ENCODE peak calls at places on chromosomes 3 and 15, in nine cellular contexts. One of them, this sample, is unnamed.

GRCh38 chr3:171018151-171018935 is 8.2 kb downstream of the SLC2A2 start:
- DNase-seq in mesenteric fat pad: no peak
- DNase-seq in activated CD8-positive, alpha-beta T cell treated with anti-CD3 and anti-CD28 coated beads, Interleukin-2, amount 10 ng/mL, durations not matched to agents 7 days and 5 days: no peak
- DNase-seq in NCI-H2081: no peak
- DNase-seq in activated CD4-positive, alpha-beta T cell treated with anti-CD3 and anti-CD28 coated beads for 36 hours: peak
- DNase-seq in activated T-helper 1 cell treated with Interleukin-2 at 50 U/mL for 16 hours: no peak
- DNase-seq in GM19239: no peak
- DNase-seq in sigmoid colon: no peak
- DNase-seq in testis: no peak
- DNase-seq in this sample: no peak

GRCh38 chr3:9747267-9747666 is 2.5 kb upstream of the OGG1 start:
- DNase-seq in mesenteric fat pad: no peak
- DNase-seq in activated CD8-positive, alpha-beta T cell treated with anti-CD3 and anti-CD28 coated beads, Interleukin-2, amount 10 ng/mL, durations not matched to agents 7 days and 5 days: no peak
- DNase-seq in NCI-H2081: no peak
- DNase-seq in activated CD4-positive, alpha-beta T cell treated with anti-CD3 and anti-CD28 coated beads for 36 hours: no peak
- DNase-seq in activated T-helper 1 cell treated with Interleukin-2 at 50 U/mL for 16 hours: no peak
- DNase-seq in GM19239: no peak
- DNase-seq in sigmoid colon: no peak
- DNase-seq in testis: no peak
- DNase-seq in this sample: no peak

GRCh38 chr3:187497037-187497436 is 128.9 kb downstream of the RTP4 start:
- DNase-seq in mesenteric fat pad: no peak
- DNase-seq in activated CD8-positive, alpha-beta T cell treated with anti-CD3 and anti-CD28 coated beads, Interleukin-2, amount 10 ng/mL, durations not matched to agents 7 days and 5 days: no peak
- DNase-seq in NCI-H2081: no peak
- DNase-seq in activated CD4-positive, alpha-beta T cell treated with anti-CD3 and anti-CD28 coated beads for 36 hours: no peak
- DNase-seq in activated T-helper 1 cell treated with Interleukin-2 at 50 U/mL for 16 hours: no peak
- DNase-seq in GM19239: no peak
- DNase-seq in sigmoid colon: no peak
- DNase-seq in testis: no peak
- DNase-seq in this sample: no peak

GRCh38 chr3:60045686-60046085 is 995.9 kb upstream of the CFAP20DC start:
- DNase-seq in mesenteric fat pad: no peak
- DNase-seq in activated CD8-positive, alpha-beta T cell treated with anti-CD3 and anti-CD28 coated beads, Interleukin-2, amount 10 ng/mL, durations not matched to agents 7 days and 5 days: no peak
- DNase-seq in NCI-H2081: peak
- DNase-seq in activated CD4-positive, alpha-beta T cell treated with anti-CD3 and anti-CD28 coated beads for 36 hours: no peak
- DNase-seq in activated T-helper 1 cell treated with Interleukin-2 at 50 U/mL for 16 hours: no peak
- DNase-seq in GM19239: no peak
- DNase-seq in sigmoid colon: no peak
- DNase-seq in testis: no peak
- DNase-seq in this sample: no peak

GRCh38 chr3:159586587-159587202 is 401.9 kb upstream of the IL12A start:
- DNase-seq in mesenteric fat pad: no peak
- DNase-seq in activated CD8-positive, alpha-beta T cell treated with anti-CD3 and anti-CD28 coated beads, Interleukin-2, amount 10 ng/mL, durations not matched to agents 7 days and 5 days: no peak
- DNase-seq in NCI-H2081: peak
- DNase-seq in activated CD4-positive, alpha-beta T cell treated with anti-CD3 and anti-CD28 coated beads for 36 hours: no peak
- DNase-seq in activated T-helper 1 cell treated with Interleukin-2 at 50 U/mL for 16 hours: no peak
- DNase-seq in GM19239: no peak
- DNase-seq in sigmoid colon: no peak
- DNase-seq in testis: peak
- DNase-seq in this sample: no peak

GRCh38 chr15:88616240-88616639 is 4.9 kb upstream of the AEN start:
- DNase-seq in mesenteric fat pad: no peak
- DNase-seq in activated CD8-positive, alpha-beta T cell treated with anti-CD3 and anti-CD28 coated beads, Interleukin-2, amount 10 ng/mL, durations not matched to agents 7 days and 5 days: no peak
- DNase-seq in NCI-H2081: no peak
- DNase-seq in activated CD4-positive, alpha-beta T cell treated with anti-CD3 and anti-CD28 coated beads for 36 hours: no peak
- DNase-seq in activated T-helper 1 cell treated with Interleukin-2 at 50 U/mL for 16 hours: no peak
- DNase-seq in GM19239: no peak
- DNase-seq in sigmoid colon: no peak
- DNase-seq in testis: no peak
- DNase-seq in this sample: no peak

GRCh38 chr3:193897288-193897687 is 238.7 kb upstream of the HES1 start:
- DNase-seq in mesenteric fat pad: no peak
- DNase-seq in activated CD8-positive, alpha-beta T cell treated with anti-CD3 and anti-CD28 coated beads, Interleukin-2, amount 10 ng/mL, durations not matched to agents 7 days and 5 days: no peak
- DNase-seq in NCI-H2081: no peak
- DNase-seq in activated CD4-positive, alpha-beta T cell treated with anti-CD3 and anti-CD28 coated beads for 36 hours: no peak
- DNase-seq in activated T-helper 1 cell treated with Interleukin-2 at 50 U/mL for 16 hours: no peak
- DNase-seq in GM19239: no peak
- DNase-seq in sigmoid colon: no peak
- DNase-seq in testis: peak
- DNase-seq in this sample: no peak

GRCh38 chr3:4908066-4908768 is 71.0 kb upstream of the BHLHE40 start:
- DNase-seq in mesenteric fat pad: no peak
- DNase-seq in activated CD8-positive, alpha-beta T cell treated with anti-CD3 and anti-CD28 coated beads, Interleukin-2, amount 10 ng/mL, durations not matched to agents 7 days and 5 days: no peak
- DNase-seq in NCI-H2081: no peak
- DNase-seq in activated CD4-positive, alpha-beta T cell treated with anti-CD3 and anti-CD28 coated beads for 36 hours: peak
- DNase-seq in activated T-helper 1 cell treated with Interleukin-2 at 50 U/mL for 16 hours: no peak
- DNase-seq in GM19239: no peak
- DNase-seq in sigmoid colon: no peak
- DNase-seq in testis: no peak
- DNase-seq in this sample: no peak

GRCh38 chr3:64290161-64290560 is 64.9 kb upstream of the PRICKLE2 start:
- DNase-seq in mesenteric fat pad: no peak
- DNase-seq in activated CD8-positive, alpha-beta T cell treated with anti-CD3 and anti-CD28 coated beads, Interleukin-2, amount 10 ng/mL, durations not matched to agents 7 days and 5 days: no peak
- DNase-seq in NCI-H2081: no peak
- DNase-seq in activated CD4-positive, alpha-beta T cell treated with anti-CD3 and anti-CD28 coated beads for 36 hours: no peak
- DNase-seq in activated T-helper 1 cell treated with Interleukin-2 at 50 U/mL for 16 hours: no peak
- DNase-seq in GM19239: no peak
- DNase-seq in sigmoid colon: no peak
- DNase-seq in testis: no peak
- DNase-seq in this sample: no peak

GRCh38 chr3:44077267-44077666 is 164.4 kb upstream of the TOPAZ1 start:
- DNase-seq in mesenteric fat pad: no peak
- DNase-seq in activated CD8-positive, alpha-beta T cell treated with anti-CD3 and anti-CD28 coated beads, Interleukin-2, amount 10 ng/mL, durations not matched to agents 7 days and 5 days: no peak
- DNase-seq in NCI-H2081: peak
- DNase-seq in activated CD4-positive, alpha-beta T cell treated with anti-CD3 and anti-CD28 coated beads for 36 hours: no peak
- DNase-seq in activated T-helper 1 cell treated with Interleukin-2 at 50 U/mL for 16 hours: no peak
- DNase-seq in GM19239: no peak
- DNase-seq in sigmoid colon: no peak
- DNase-seq in testis: no peak
- DNase-seq in this sample: no peak

GRCh38 chr3:149414557-149415231 is 37.2 kb upstream of the TM4SF1 start:
- DNase-seq in mesenteric fat pad: no peak
- DNase-seq in activated CD8-positive, alpha-beta T cell treated with anti-CD3 and anti-CD28 coated beads, Interleukin-2, amount 10 ng/mL, durations not matched to agents 7 days and 5 days: no peak
- DNase-seq in NCI-H2081: no peak
- DNase-seq in activated CD4-positive, alpha-beta T cell treated with anti-CD3 and anti-CD28 coated beads for 36 hours: no peak
- DNase-seq in activated T-helper 1 cell treated with Interleukin-2 at 50 U/mL for 16 hours: no peak
- DNase-seq in GM19239: no peak
- DNase-seq in sigmoid colon: no peak
- DNase-seq in testis: no peak
- DNase-seq in this sample: no peak

GRCh38 chr15:85280203-85280602 is 100.2 kb upstream of the AKAP13 start:
- DNase-seq in mesenteric fat pad: no peak
- DNase-seq in activated CD8-positive, alpha-beta T cell treated with anti-CD3 and anti-CD28 coated beads, Interleukin-2, amount 10 ng/mL, durations not matched to agents 7 days and 5 days: no peak
- DNase-seq in NCI-H2081: no peak
- DNase-seq in activated CD4-positive, alpha-beta T cell treated with anti-CD3 and anti-CD28 coated beads for 36 hours: no peak
- DNase-seq in activated T-helper 1 cell treated with Interleukin-2 at 50 U/mL for 16 hours: no peak
- DNase-seq in GM19239: peak
- DNase-seq in sigmoid colon: no peak
- DNase-seq in testis: no peak
- DNase-seq in this sample: no peak

GRCh38 chr3:127534564-127534963 is 56.0 kb downstream of the TPRA1 start:
- DNase-seq in mesenteric fat pad: peak
- DNase-seq in activated CD8-positive, alpha-beta T cell treated with anti-CD3 and anti-CD28 coated beads, Interleukin-2, amount 10 ng/mL, durations not matched to agents 7 days and 5 days: no peak
- DNase-seq in NCI-H2081: no peak
- DNase-seq in activated CD4-positive, alpha-beta T cell treated with anti-CD3 and anti-CD28 coated beads for 36 hours: no peak
- DNase-seq in activated T-helper 1 cell treated with Interleukin-2 at 50 U/mL for 16 hours: no peak
- DNase-seq in GM19239: no peak
- DNase-seq in sigmoid colon: no peak
- DNase-seq in testis: peak
- DNase-seq in this sample: no peak

GRCh38 chr15:66938114-66938830 is 127.1 kb upstream of the SMAD3 start:
- DNase-seq in mesenteric fat pad: no peak
- DNase-seq in activated CD8-positive, alpha-beta T cell treated with anti-CD3 and anti-CD28 coated beads, Interleukin-2, amount 10 ng/mL, durations not matched to agents 7 days and 5 days: no peak
- DNase-seq in NCI-H2081: no peak
- DNase-seq in activated CD4-positive, alpha-beta T cell treated with anti-CD3 and anti-CD28 coated beads for 36 hours: no peak
- DNase-seq in activated T-helper 1 cell treated with Interleukin-2 at 50 U/mL for 16 hours: no peak
- DNase-seq in GM19239: no peak
- DNase-seq in sigmoid colon: peak
- DNase-seq in testis: no peak
- DNase-seq in this sample: no peak

GRCh38 chr3:58433400-58434169 is at the start of gene PDHB:
- DNase-seq in mesenteric fat pad: peak
- DNase-seq in activated CD8-positive, alpha-beta T cell treated with anti-CD3 and anti-CD28 coated beads, Interleukin-2, amount 10 ng/mL, durations not matched to agents 7 days and 5 days: peak
- DNase-seq in NCI-H2081: peak
- DNase-seq in activated CD4-positive, alpha-beta T cell treated with anti-CD3 and anti-CD28 coated beads for 36 hours: peak
- DNase-seq in activated T-helper 1 cell treated with Interleukin-2 at 50 U/mL for 16 hours: peak
- DNase-seq in GM19239: peak
- DNase-seq in sigmoid colon: peak
- DNase-seq in testis: peak
- DNase-seq in this sample: peak

GRCh38 chr3:177836671-177837070 is 639.4 kb upstream of the TBL1XR1 start:
- DNase-seq in mesenteric fat pad: no peak
- DNase-seq in activated CD8-positive, alpha-beta T cell treated with anti-CD3 and anti-CD28 coated beads, Interleukin-2, amount 10 ng/mL, durations not matched to agents 7 days and 5 days: no peak
- DNase-seq in NCI-H2081: no peak
- DNase-seq in activated CD4-positive, alpha-beta T cell treated with anti-CD3 and anti-CD28 coated beads for 36 hours: no peak
- DNase-seq in activated T-helper 1 cell treated with Interleukin-2 at 50 U/mL for 16 hours: no peak
- DNase-seq in GM19239: no peak
- DNase-seq in sigmoid colon: no peak
- DNase-seq in testis: no peak
- DNase-seq in this sample: no peak

GRCh38 chr15:45449878-45450277 is 71.5 kb upstream of the GATM start:
- DNase-seq in mesenteric fat pad: no peak
- DNase-seq in activated CD8-positive, alpha-beta T cell treated with anti-CD3 and anti-CD28 coated beads, Interleukin-2, amount 10 ng/mL, durations not matched to agents 7 days and 5 days: no peak
- DNase-seq in NCI-H2081: no peak
- DNase-seq in activated CD4-positive, alpha-beta T cell treated with anti-CD3 and anti-CD28 coated beads for 36 hours: no peak
- DNase-seq in activated T-helper 1 cell treated with Interleukin-2 at 50 U/mL for 16 hours: no peak
- DNase-seq in GM19239: no peak
- DNase-seq in sigmoid colon: no peak
- DNase-seq in testis: no peak
- DNase-seq in this sample: no peak

GRCh38 chr3:66419053-66419440 is 81.8 kb downstream of the LRIG1 start:
- DNase-seq in mesenteric fat pad: no peak
- DNase-seq in activated CD8-positive, alpha-beta T cell treated with anti-CD3 and anti-CD28 coated beads, Interleukin-2, amount 10 ng/mL, durations not matched to agents 7 days and 5 days: no peak
- DNase-seq in NCI-H2081: no peak
- DNase-seq in activated CD4-positive, alpha-beta T cell treated with anti-CD3 and anti-CD28 coated beads for 36 hours: no peak
- DNase-seq in activated T-helper 1 cell treated with Interleukin-2 at 50 U/mL for 16 hours: no peak
- DNase-seq in GM19239: no peak
- DNase-seq in sigmoid colon: no peak
- DNase-seq in testis: no peak
- DNase-seq in this sample: no peak

GRCh38 chr3:123375014-123375940 is 73.6 kb downstream of the ADCY5 start:
- DNase-seq in mesenteric fat pad: peak
- DNase-seq in activated CD8-positive, alpha-beta T cell treated with anti-CD3 and anti-CD28 coated beads, Interleukin-2, amount 10 ng/mL, durations not matched to agents 7 days and 5 days: no peak
- DNase-seq in NCI-H2081: no peak
- DNase-seq in activated CD4-positive, alpha-beta T cell treated with anti-CD3 and anti-CD28 coated beads for 36 hours: no peak
- DNase-seq in activated T-helper 1 cell treated with Interleukin-2 at 50 U/mL for 16 hours: no peak
- DNase-seq in GM19239: no peak
- DNase-seq in sigmoid colon: peak
- DNase-seq in testis: no peak
- DNase-seq in this sample: no peak

GRCh38 chr3:26623409-26624208 is 1.0 kb downstream of the LRRC3B start:
- DNase-seq in mesenteric fat pad: no peak
- DNase-seq in activated CD8-positive, alpha-beta T cell treated with anti-CD3 and anti-CD28 coated beads, Interleukin-2, amount 10 ng/mL, durations not matched to agents 7 days and 5 days: no peak
- DNase-seq in NCI-H2081: no peak
- DNase-seq in activated CD4-positive, alpha-beta T cell treated with anti-CD3 and anti-CD28 coated beads for 36 hours: no peak
- DNase-seq in activated T-helper 1 cell treated with Interleukin-2 at 50 U/mL for 16 hours: no peak
- DNase-seq in GM19239: no peak
- DNase-seq in sigmoid colon: peak
- DNase-seq in testis: no peak
- DNase-seq in this sample: peak

GRCh38 chr15:68536331-68537095 is 42.3 kb upstream of the CORO2B start:
- DNase-seq in mesenteric fat pad: peak
- DNase-seq in activated CD8-positive, alpha-beta T cell treated with anti-CD3 and anti-CD28 coated beads, Interleukin-2, amount 10 ng/mL, durations not matched to agents 7 days and 5 days: no peak
- DNase-seq in NCI-H2081: no peak
- DNase-seq in activated CD4-positive, alpha-beta T cell treated with anti-CD3 and anti-CD28 coated beads for 36 hours: no peak
- DNase-seq in activated T-helper 1 cell treated with Interleukin-2 at 50 U/mL for 16 hours: no peak
- DNase-seq in GM19239: no peak
- DNase-seq in sigmoid colon: no peak
- DNase-seq in testis: no peak
- DNase-seq in this sample: no peak

GRCh38 chr3:134252766-134253165 is 2.1 kb upstream of the RYK start:
- DNase-seq in mesenteric fat pad: no peak
- DNase-seq in activated CD8-positive, alpha-beta T cell treated with anti-CD3 and anti-CD28 coated beads, Interleukin-2, amount 10 ng/mL, durations not matched to agents 7 days and 5 days: no peak
- DNase-seq in NCI-H2081: no peak
- DNase-seq in activated CD4-positive, alpha-beta T cell treated with anti-CD3 and anti-CD28 coated beads for 36 hours: no peak
- DNase-seq in activated T-helper 1 cell treated with Interleukin-2 at 50 U/mL for 16 hours: no peak
- DNase-seq in GM19239: no peak
- DNase-seq in sigmoid colon: no peak
- DNase-seq in testis: no peak
- DNase-seq in this sample: no peak

GRCh38 chr15:79972861-79973260 is 1.9 kb upstream of the BCL2A1 start:
- DNase-seq in mesenteric fat pad: no peak
- DNase-seq in activated CD8-positive, alpha-beta T cell treated with anti-CD3 and anti-CD28 coated beads, Interleukin-2, amount 10 ng/mL, durations not matched to agents 7 days and 5 days: no peak
- DNase-seq in NCI-H2081: no peak
- DNase-seq in activated CD4-positive, alpha-beta T cell treated with anti-CD3 and anti-CD28 coated beads for 36 hours: no peak
- DNase-seq in activated T-helper 1 cell treated with Interleukin-2 at 50 U/mL for 16 hours: no peak
- DNase-seq in GM19239: no peak
- DNase-seq in sigmoid colon: no peak
- DNase-seq in testis: no peak
- DNase-seq in this sample: no peak

GRCh38 chr3:182117583-182117982 is 405.9 kb downstream of the SOX2 start:
- DNase-seq in mesenteric fat pad: no peak
- DNase-seq in activated CD8-positive, alpha-beta T cell treated with anti-CD3 and anti-CD28 coated beads, Interleukin-2, amount 10 ng/mL, durations not matched to agents 7 days and 5 days: no peak
- DNase-seq in NCI-H2081: peak
- DNase-seq in activated CD4-positive, alpha-beta T cell treated with anti-CD3 and anti-CD28 coated beads for 36 hours: no peak
- DNase-seq in activated T-helper 1 cell treated with Interleukin-2 at 50 U/mL for 16 hours: no peak
- DNase-seq in GM19239: no peak
- DNase-seq in sigmoid colon: no peak
- DNase-seq in testis: no peak
- DNase-seq in this sample: no peak

GRCh38 chr3:155603302-155603701 is 141.6 kb downstream of the PLCH1 start:
- DNase-seq in mesenteric fat pad: no peak
- DNase-seq in activated CD8-positive, alpha-beta T cell treated with anti-CD3 and anti-CD28 coated beads, Interleukin-2, amount 10 ng/mL, durations not matched to agents 7 days and 5 days: no peak
- DNase-seq in NCI-H2081: peak
- DNase-seq in activated CD4-positive, alpha-beta T cell treated with anti-CD3 and anti-CD28 coated beads for 36 hours: no peak
- DNase-seq in activated T-helper 1 cell treated with Interleukin-2 at 50 U/mL for 16 hours: no peak
- DNase-seq in GM19239: no peak
- DNase-seq in sigmoid colon: no peak
- DNase-seq in testis: no peak
- DNase-seq in this sample: no peak